ENCODE peak calls at places on chromosome 16, in four cellular contexts. M is GM12878, J is K562, L is WTC11. P is an unnamed sample.

GRCh38 chr16:7013990-7014389 is 318.7 kb upstream of the RBFOX1 start:
- DNase-seq in M (no peak), J (peak), L (no peak), P (peak)

GRCh38 chr16:89890200-89890599 is 16.8 kb downstream of the TCF25 start:
- DNase-seq in M (no peak), J (no peak), L (no peak), P (no peak)

GRCh38 chr16:31120129-31120528 is 2.7 kb downstream of the KAT8 start:
- DNase-seq in M (no peak), J (no peak), L (no peak), P (no peak)

GRCh38 chr16:87323727-87324410 is 6.7 kb upstream of the C16orf95 start:
- DNase-seq in M (no peak), J (no peak), L (no peak), P (no peak)

GRCh38 chr16:89841275-89841674 is 13.0 kb downstream of the SPIRE2 start:
- DNase-seq in M (no peak), J (no peak), L (no peak), P (no peak)

GRCh38 chr16:85829751-85830445 is 30.4 kb downstream of the COX4I1 start:
- DNase-seq in M (no peak), J (no peak), L (no peak), P (no peak)

GRCh38 chr16:73365010-73365409 is 317.1 kb upstream of the ZFHX3 start:
- DNase-seq in M (no peak), J (no peak), L (no peak), P (no peak)

GRCh38 chr16:50611332-50611934 is 63.2 kb downstream of the NKD1 start:
- DNase-seq in M (no peak), J (peak), L (no peak), P (peak)

GRCh38 chr16:17345043-17345442 is 125.7 kb downstream of the XYLT1 start:
- DNase-seq in M (no peak), J (no peak), L (no peak), P (no peak)

GRCh38 chr16:22317625-22318024 is 20.4 kb downstream of the POLR3E start:
- DNase-seq in M (no peak), J (no peak), L (no peak), P (no peak)

GRCh38 chr16:75011634-75012307 is 12.9 kb downstream of the ZNRF1 start:
- DNase-seq in M (peak), J (no peak), L (no peak), P (no peak)

GRCh38 chr16:12876778-12877177 is 24.6 kb upstream of the SHISA9 start:
- DNase-seq in M (no peak), J (no peak), L (no peak), P (no peak)

GRCh38 chr16:53159781-53160436 is 105.1 kb downstream of the CHD9 start:
- DNase-seq in M (peak), J (peak), L (no peak), P (peak)

GRCh38 chr16:578232-578869 is 8.6 kb downstream of the PIGQ start:
- DNase-seq in M (no peak), J (no peak), L (no peak), P (no peak)

GRCh38 chr16:28823291-28823718 is 506 bp downstream of the ATXN2L start:
- DNase-seq in M (no peak), J (no peak), L (peak), P (no peak)

GRCh38 chr16:85644093-85644712 is 31.1 kb downstream of the GSE1 start:
- DNase-seq in M (no peak), J (no peak), L (no peak), P (no peak)

GRCh38 chr16:54066451-54067056 is 220.0 kb downstream of the IRX3 start:
- DNase-seq in M (no peak), J (no peak), L (no peak), P (peak)

GRCh38 chr16:89717310-89718197 is 3.1 kb downstream of the VPS9D1 start:
- DNase-seq in M (no peak), J (no peak), L (no peak), P (no peak)

GRCh38 chr16:2500937-2501750 is 12.6 kb upstream of the ATP6V0C start:
- DNase-seq in M (peak), J (peak), L (peak), P (peak)

GRCh38 chr16:30969246-30969842 is 11.8 kb downstream of the SETD1A start:
- DNase-seq in M (no peak), J (no peak), L (no peak), P (no peak)

GRCh38 chr16:78607022-78607421 is 507.6 kb downstream of the WWOX start:
- DNase-seq in M (no peak), J (no peak), L (no peak), P (no peak)

GRCh38 chr16:29900102-29900887 is at the start of gene ASPHD1:
- DNase-seq in M (no peak), J (peak), L (peak), P (peak)

GRCh38 chr16:54649846-54650245 is 280.8 kb upstream of the IRX5 start:
- DNase-seq in M (no peak), J (no peak), L (no peak), P (no peak)

GRCh38 chr16:4936991-4937781 is at the start of gene PPL:
- DNase-seq in M (no peak), J (peak), L (peak), P (peak)
- TF ChIP-seq CREM in M (no peak), J (no peak), L (no peak), P (no peak)

GRCh38 chr16:71514476-71514875 is 11.8 kb upstream of the CHST4 start:
- DNase-seq in M (no peak), J (no peak), L (no peak), P (no peak)
- TF ChIP-seq CREM in M (no peak), J (no peak), L (no peak), P (no peak)

GRCh38 chr16:10266809-10267208 is 84.6 kb upstream of the GRIN2A start:
- DNase-seq in M (peak), J (no peak), L (no peak), P (no peak)
- TF ChIP-seq CREM in M (peak), J (no peak), L (no peak), P (no peak)

DNA sequence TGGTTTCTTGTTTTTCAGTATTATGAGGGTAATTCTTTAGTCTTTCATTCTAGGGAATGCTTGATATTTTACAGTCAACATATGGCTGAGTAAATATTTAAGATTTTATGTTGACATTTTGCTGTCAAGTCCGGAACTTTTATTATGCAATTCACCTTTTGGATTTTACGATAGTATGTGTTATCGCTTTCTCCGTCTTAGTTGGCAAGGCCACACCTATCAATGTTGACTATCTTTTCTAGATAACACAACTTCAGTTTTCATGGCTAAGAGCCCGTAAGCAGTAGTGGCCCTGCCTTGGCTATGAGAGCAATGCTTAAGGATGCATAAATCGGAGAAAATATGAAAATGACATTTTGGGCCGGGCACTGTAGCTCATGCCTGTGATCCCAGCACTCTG is 39.5 kb upstream of the CDH13 start:
- DNase-seq in M (no peak), J (no peak), L (no peak), P (no peak)
- TF ChIP-seq CREM in M (no peak), J (no peak), L (no peak), P (no peak)

GRCh38 chr16:23823475-23824407 is 12.0 kb upstream of the PRKCB start:
- DNase-seq in M (no peak), J (no peak), L (no peak), P (no peak)
- TF ChIP-seq CREM in M (no peak), J (no peak), L (no peak), P (no peak)

P was measured in HepG2.